ENCODE peak calls at places on chromosomes 3 and 15, in five cellular contexts. One of them, this sample, is unnamed.

GRCh38 chr3:184354121-184354728 is 7.2 kb downstream of the CLCN2 start:
- DNase-seq in right atrium auricular region: no peak
- DNase-seq in CD4-positive, alpha-beta T cell: peak; percentile 44
- DNase-seq in IMR-90: no peak
- DNase-seq in Right ventricle myocardium superior: peak; percentile 77
- DNase-seq in this sample: peak; percentile 45

GRCh38 chr15:56715220-56715619 is 18.1 kb downstream of the ZNF280D start:
- DNase-seq in CD4-positive, alpha-beta T cell: no peak
- DNase-seq in Right ventricle myocardium superior: no peak
- DNase-seq in right atrium auricular region: no peak
- DNase-seq in IMR-90: peak; percentile 11
- DNase-seq in this sample: no peak

GRCh38 chr15:59290311-59291213 is 82.1 kb downstream of the MYO1E start:
- DNase-seq in CD4-positive, alpha-beta T cell: no peak
- DNase-seq in Right ventricle myocardium superior: no peak
- DNase-seq in right atrium auricular region: no peak
- DNase-seq in IMR-90: no peak
- DNase-seq in this sample: no peak

GRCh38 chr3:42228796-42229195 is 37.2 kb downstream of the CCK start:
- DNase-seq in Right ventricle myocardium superior: no peak
- DNase-seq in IMR-90: peak; percentile 16
- DNase-seq in CD4-positive, alpha-beta T cell: no peak
- DNase-seq in right atrium auricular region: no peak
- DNase-seq in this sample: no peak

GRCh38 chr3:135034291-135034768 is 239.3 kb downstream of the EPHB1 start:
- DNase-seq in right atrium auricular region: no peak
- DNase-seq in IMR-90: no peak
- DNase-seq in CD4-positive, alpha-beta T cell: no peak
- DNase-seq in Right ventricle myocardium superior: no peak
- DNase-seq in this sample: no peak

GRCh38 chr3:31634485-31634884 is 101.8 kb downstream of the STT3B start:
- DNase-seq in right atrium auricular region: no peak
- DNase-seq in IMR-90: peak; percentile 70
- DNase-seq in Right ventricle myocardium superior: no peak
- DNase-seq in CD4-positive, alpha-beta T cell: no peak
- DNase-seq in this sample: no peak

GRCh38 chr3:101011086-101011485 is 17.9 kb upstream of the ABI3BP start:
- DNase-seq in IMR-90: peak; percentile 13
- DNase-seq in right atrium auricular region: no peak
- DNase-seq in CD4-positive, alpha-beta T cell: no peak
- DNase-seq in Right ventricle myocardium superior: no peak
- DNase-seq in this sample: no peak

GRCh38 chr3:105444725-105445124 is 78.0 kb downstream of the ALCAM start:
- DNase-seq in CD4-positive, alpha-beta T cell: no peak
- DNase-seq in right atrium auricular region: no peak
- DNase-seq in Right ventricle myocardium superior: no peak
- DNase-seq in IMR-90: peak; percentile 44
- DNase-seq in this sample: no peak

GRCh38 chr3:189631373-189631408 is at the start of gene TP63:
- DNase-seq in Right ventricle myocardium superior: no peak
- DNase-seq in CD4-positive, alpha-beta T cell: no peak
- DNase-seq in IMR-90: no peak
- DNase-seq in right atrium auricular region: no peak
- DNase-seq in this sample: no peak

GRCh38 chr15:77653832-77654480 is 21.2 kb upstream of the LINGO1 start:
- DNase-seq in Right ventricle myocardium superior: no peak
- DNase-seq in right atrium auricular region: no peak
- DNase-seq in CD4-positive, alpha-beta T cell: no peak
- DNase-seq in IMR-90: no peak
- DNase-seq in this sample: no peak